ENCODE peak calls at places on chromosome 3, in four cellular contexts. K, P, J and Q are unnamed samples.

GRCh38 chr3:189398656-189399055 is 226.9 kb downstream of the TPRG1 start:
- DNase-seq in K (no peak), P (no peak), J (no peak), Q (no peak)

GRCh38 chr3:150114873-150115570 is 144.3 kb upstream of the PFN2 start:
- DNase-seq in K (no peak), P (no peak), J (no peak), Q (no peak)

GRCh38 chr3:17006143-17006839 is 121.5 kb downstream of the PLCL2 start:
- DNase-seq in K (no peak), P (no peak), J (no peak), Q (no peak)

GRCh38 chr3:156749244-156749643 is 74.9 kb downstream of the TIPARP start:
- DNase-seq in K (no peak), P (no peak), J (no peak), Q (peak; percentile 55)

GRCh38 chr3:134198414-134198813 is 52.2 kb downstream of the RYK start:
- DNase-seq in K (no peak), P (no peak), J (no peak), Q (no peak)

GRCh38 chr3:190346541-190346940 is 24.3 kb upstream of the CLDN1 start:
- DNase-seq in K (no peak), P (no peak), J (no peak), Q (no peak)

GRCh38 chr3:156271995-156272719 is 151.8 kb downstream of the KCNAB1 start:
- DNase-seq in K (no peak), P (no peak), J (no peak), Q (no peak)

GRCh38 chr3:159796226-159796625 is 192.4 kb upstream of the IL12A start:
- DNase-seq in K (no peak), P (no peak), J (no peak), Q (no peak)

GRCh38 chr3:3085782-3086181 is 24.4 kb downstream of the IL5RA start:
- DNase-seq in K (no peak), P (no peak), J (no peak), Q (no peak)

GRCh38 chr3:184380210-184380626 is 364 bp downstream of the CHRD start:
- DNase-seq in K (peak; percentile 80), P (peak; percentile 70), J (no peak), Q (peak; percentile 84)

GRCh38 chr3:127848131-127849129 is 26.1 kb upstream of the MGLL start:
- DNase-seq in K (no peak), P (no peak), J (no peak), Q (no peak)

GRCh38 chr3:84965141-84965540 is 6.4 kb downstream of the CADM2 start:
- DNase-seq in K (no peak), P (no peak), J (no peak), Q (peak; percentile 16)

GRCh38 chr3:67898916-67899315 is 244.5 kb upstream of the SUCLG2 start:
- DNase-seq in K (no peak), P (no peak), J (no peak), Q (no peak)

GRCh38 chr3:101913173-101913572 is 63.9 kb downstream of the NFKBIZ start:
- DNase-seq in K (no peak), P (no peak), J (no peak), Q (no peak)

GRCh38 chr3:123610331-123610730 is 25.5 kb upstream of the HACD2 start:
- DNase-seq in K (no peak), P (no peak), J (no peak), Q (no peak)

GRCh38 chr3:186209810-186210752 is 101.2 kb upstream of the ETV5 start:
- DNase-seq in K (peak; percentile 58), P (peak; percentile 51), J (no peak), Q (no peak)

GRCh38 chr3:179181993-179182551 is 33.9 kb downstream of the PIK3CA start:
- DNase-seq in K (no peak), P (no peak), J (no peak), Q (no peak)

GRCh38 chr3:114308830-114309229 is 15.0 kb downstream of the TIGIT start:
- DNase-seq in K (no peak), P (no peak), J (peak; percentile 38), Q (no peak)

GRCh38 chr3:151437906-151438305 is 23.0 kb downstream of the IGSF10 start:
- DNase-seq in K (no peak), P (no peak), J (no peak), Q (no peak)

GRCh38 chr3:123755085-123755484 is 129.0 kb downstream of the MYLK start:
- DNase-seq in K (no peak), P (peak; percentile 49), J (no peak), Q (peak; percentile 62)

GRCh38 chr3:28012830-28013229 is 228.6 kb upstream of the CMC1 start:
- DNase-seq in K (no peak), P (no peak), J (no peak), Q (no peak)

GRCh38 chr3:8443829-8444791 is 57.5 kb upstream of the LMCD1 start:
- DNase-seq in K (peak; percentile 71), P (peak; percentile 88), J (no peak), Q (peak; percentile 96)

GRCh38 chr3:55678521-55679216 is 191.6 kb upstream of the WNT5A start:
- DNase-seq in K (no peak), P (no peak), J (no peak), Q (no peak)

GRCh38 chr3:103937094-103937493 is 1429.6 kb upstream of the ALCAM start:
- DNase-seq in K (no peak), P (no peak), J (no peak), Q (no peak)

GRCh38 chr3:134611516-134611915 is 39.3 kb downstream of the KY start:
- DNase-seq in K (no peak), P (no peak), J (no peak), Q (no peak)

GRCh38 chr3:141083226-141083625 is 32.1 kb downstream of the SPSB4 start:
- DNase-seq in K (no peak), P (peak; percentile 18), J (no peak), Q (no peak)

GRCh38 chr3:126197854-126198584 is 17.6 kb upstream of the ALDH1L1 start:
- DNase-seq in K (peak; percentile 56), P (no peak), J (no peak), Q (peak; percentile 50)

GRCh38 chr3:117628896-117629295 is 919.3 kb downstream of the TUSC7 start:
- DNase-seq in K (no peak), P (peak; percentile 51), J (no peak), Q (no peak)